ENCODE peak calls at places on chromosomes 11 and 22, in four cellular contexts. V is Caco-2, X is endothelial cell, C is fibroblast of lung. D is an unnamed sample.

GRCh38 chr11:31805629-31806185 is 5.4 kb downstream of the PAX6 start:
- DNase-seq in C (no peak), V (no peak), X (no peak), D (no peak)

GRCh38 chr11:31702966-31703365 is 108.2 kb downstream of the PAX6 start:
- DNase-seq in C (peak; percentile 21), V (no peak), X (no peak), D (no peak)

GRCh38 chr22:31105282-31105929 is 2.0 kb downstream of the SELENOM start:
- DNase-seq in V (no peak), X (no peak), C (no peak), D (no peak)

GRCh38 chr11:16148301-16148787 is 208.0 kb downstream of the SOX6 start:
- DNase-seq in C (peak; percentile 27), X (no peak), V (no peak), D (no peak)

GRCh38 chr11:6926208-6927029 is at the start of gene ZNF215:
- DNase-seq in V (no peak), X (peak; percentile 84), C (peak; percentile 73), D (peak; percentile 29)

GRCh38 chr11:1863352-1864215 is 10.7 kb downstream of the LSP1 start:
- DNase-seq in X (peak; percentile 51), C (peak; percentile 92), V (no peak), D (peak; percentile 86)

GRCh38 chr11:79437274-79437980 is 3.4 kb downstream of the TENM4 start:
- DNase-seq in C (peak; percentile 66), X (peak; percentile 70), V (no peak), D (peak; percentile 24)

GRCh38 chr11:134482128-134482527 is 70.1 kb upstream of the B3GAT1 start:
- DNase-seq in X (no peak), C (no peak), V (no peak), D (no peak)

GRCh38 chr11:2077061-2077802 is 62.0 kb downstream of the IGF2 start:
- DNase-seq in V (no peak), C (peak; percentile 53), X (no peak), D (peak; percentile 58)

GRCh38 chr22:35299217-35299716 is 427 bp upstream of the TOM1 start:
- DNase-seq in V (no peak), X (no peak), C (peak; percentile 20), D (no peak)

GRCh38 chr11:108388576-108388975 is 78.8 kb downstream of the C11orf65 start:
- DNase-seq in V (no peak), X (no peak), C (no peak), D (no peak)

GRCh38 chr11:1874406-1875092 is 17.1 kb downstream of the PRR33 start:
- DNase-seq in C (no peak), V (no peak), X (no peak), D (no peak)

GRCh38 chr11:129731316-129731715 is 84.3 kb upstream of the TMEM45B start:
- DNase-seq in X (no peak), V (no peak), C (no peak), D (no peak)

GRCh38 chr11:102244681-102245409 is 72.4 kb upstream of the BIRC3 start:
- DNase-seq in V (no peak), X (no peak), C (peak; percentile 69), D (peak; percentile 43)

GRCh38 chr11:110297082-110297725 is 790 bp upstream of the RDX start:
- DNase-seq in V (no peak), X (no peak), C (peak; percentile 12), D (no peak)

GRCh38 chr11:68471360-68472340 is 11.1 kb downstream of the PPP6R3 start:
- DNase-seq in C (no peak), V (no peak), X (no peak), D (no peak)

GRCh38 chr11:35655856-35656255 is 6.7 kb upstream of the TRIM44 start:
- DNase-seq in C (no peak), V (no peak), X (no peak), D (no peak)

GRCh38 chr11:45894555-45895247 is 9.2 kb downstream of the MAPK8IP1 start:
- DNase-seq in C (no peak), X (no peak), V (no peak), D (no peak)

GRCh38 chr11:71992331-71992730 is 6.4 kb upstream of the IL18BP start:
- DNase-seq in X (no peak), C (no peak), V (no peak), D (no peak)

GRCh38 chr11:105935791-105936190 is 86.2 kb downstream of the MSANTD4 start:
- DNase-seq in C (no peak), V (no peak), X (no peak), D (peak; percentile 2)

GRCh38 chr11:132140056-132140455 is 769.6 kb downstream of the NTM start:
- DNase-seq in X (no peak), V (no peak), C (no peak), D (no peak)
- TF ChIP-seq CTCF in X (peak; percentile 34), V (no peak), C (no peak), D (no peak)

GRCh38 chr11:122696662-122697061 is 41.1 kb downstream of the UBASH3B start:
- DNase-seq in C (no peak), V (no peak), X (no peak), D (no peak)
- TF ChIP-seq CTCF in C (no peak), V (no peak), X (no peak), D (no peak)

GRCh38 chr11:9092846-9093778 is 1.7 kb upstream of the SCUBE2 start:
- DNase-seq in V (no peak), X (no peak), C (peak; percentile 5), D (no peak)
- TF ChIP-seq CTCF in V (peak; percentile 11), X (no peak), C (peak; percentile 34), D (peak; percentile 20)

DNA sequence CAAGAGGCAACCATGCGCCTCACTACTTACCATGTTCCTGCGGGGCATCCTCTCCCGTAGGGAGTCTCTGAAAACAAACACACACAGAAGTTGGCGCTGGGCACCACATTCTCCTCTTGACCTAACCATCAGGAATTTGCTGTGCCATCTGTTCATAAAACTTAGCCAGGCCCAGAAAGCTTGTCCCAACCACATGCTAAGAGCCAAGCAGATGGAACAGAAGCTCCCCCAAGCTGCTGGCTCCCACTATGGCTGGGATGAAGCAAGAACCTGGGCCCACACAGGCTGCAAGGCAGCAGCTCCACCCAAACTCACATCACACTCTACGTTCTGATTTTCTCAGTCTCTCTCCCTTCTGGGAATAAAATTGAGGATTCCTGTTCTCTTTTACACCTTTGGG is 17.4 kb downstream of the HPS4 start:
- DNase-seq in C (no peak), X (no peak), V (no peak), D (no peak)
- TF ChIP-seq CTCF in C (no peak), X (no peak), V (no peak), D (no peak)

GRCh38 chr11:75426720-75427086 is 6.3 kb downstream of the KLHL35 start:
- DNase-seq in V (no peak), C (no peak), X (no peak), D (no peak)

GRCh38 chr11:75427181-75427580 is 5.8 kb downstream of the KLHL35 start:
- DNase-seq in V (no peak), C (no peak), X (no peak), D (no peak)

GRCh38 chr11:75423721-75424120 is 9.3 kb downstream of the KLHL35 start:
- DNase-seq in X (no peak), V (no peak), C (no peak), D (no peak)

GRCh38 chr11:75424396-75424795 is 8.6 kb downstream of the KLHL35 start:
- DNase-seq in V (no peak), X (no peak), C (no peak), D (no peak)

GRCh38 chr11:75425422-75425821 is 7.6 kb downstream of the KLHL35 start:
- DNase-seq in C (no peak), X (peak; percentile 66), V (no peak), D (no peak)
- TF ChIP-seq CTCF in C (peak; percentile 35), X (peak; percentile 18), V (peak; percentile 62), D (peak; percentile 9)

GRCh38 chr11:114262681-114263509 is 33.3 kb upstream of the NNMT start:
- DNase-seq in V (peak; percentile 74), C (peak; percentile 69), X (peak; percentile 36), D (peak; percentile 36)

GRCh38 chr11:114263510-114264170 is 32.6 kb upstream of the NNMT start:
- DNase-seq in X (no peak), V (peak; percentile 22), C (no peak), D (no peak)

GRCh38 chr11:114265084-114265878 is 30.9 kb upstream of the NNMT start:
- DNase-seq in C (no peak), V (peak; percentile 15), X (no peak), D (no peak)

GRCh38 chr11:114261791-114262190 is 34.4 kb upstream of the NNMT start:
- DNase-seq in C (no peak), V (no peak), X (no peak), D (no peak)

GRCh38 chr11:114264381-114264780 is 31.8 kb upstream of the NNMT start:
- DNase-seq in X (no peak), C (no peak), V (peak; percentile 15), D (no peak)
- TF ChIP-seq CTCF in X (no peak), C (no peak), V (no peak), D (no peak)

GRCh38 chr11:11037162-11037732 is 179.4 kb upstream of the ZBED5 start:
- DNase-seq in V (no peak), C (no peak), X (no peak), D (no peak)
- TF ChIP-seq CTCF in V (no peak), C (no peak), X (no peak), D (no peak)

GRCh38 chr11:61587951-61588695 is 7.2 kb upstream of the SYT7 start:
- DNase-seq in V (peak; percentile 87), C (no peak), X (peak; percentile 60), D (peak; percentile 82)
- TF ChIP-seq CTCF in V (peak; percentile 52), C (peak; percentile 41), X (no peak), D (no peak)

GRCh38 chr22:50148991-50149721 is 21.4 kb upstream of the PANX2 start:
- DNase-seq in V (no peak), X (peak; percentile 67), C (peak; percentile 28), D (peak; percentile 80)
- TF ChIP-seq CTCF in V (peak; percentile 85), X (peak; percentile 60), C (peak; percentile 64), D (peak; percentile 89)

DNA sequence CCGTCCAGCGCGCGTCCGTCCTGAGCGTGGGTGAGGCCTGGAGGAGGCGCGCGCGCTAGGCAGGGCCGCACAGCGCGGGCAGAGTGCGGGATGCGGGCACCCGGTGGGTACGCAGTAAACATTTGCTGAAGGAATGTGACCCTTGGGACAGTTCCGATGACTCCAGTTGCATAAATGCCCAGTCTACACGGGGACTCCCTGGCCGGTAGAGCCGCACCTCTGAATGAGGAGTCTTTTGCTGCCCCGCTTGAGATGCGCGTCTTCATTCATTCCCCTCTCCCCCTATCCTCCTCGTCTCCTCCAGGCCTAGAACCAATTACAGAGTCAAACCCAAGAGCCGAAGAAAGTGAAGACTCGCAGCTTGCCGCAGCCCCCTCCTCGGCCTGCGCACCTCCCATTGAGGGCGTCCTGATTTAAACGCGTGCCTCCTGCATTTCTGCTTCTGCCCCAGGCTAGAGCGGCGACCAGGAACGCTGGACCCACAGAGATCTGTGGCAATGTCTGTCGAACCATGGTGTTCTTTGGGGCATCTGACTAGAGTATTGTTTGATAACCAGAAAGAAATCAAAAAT is 731 bp upstream of the CHKB start:
- DNase-seq in V (peak; percentile 30), C (no peak), X (no peak), D (no peak)
- TF ChIP-seq CTCF in V (no peak), C (peak; percentile 16), X (no peak), D (no peak)